ENCODE peak calls at places on chromosomes 3 and 15, in four cellular contexts. N, L, K and Y are unnamed samples.

GRCh38 chr15:96331141-96331941 is 841 bp downstream of the NR2F2 start:
- DNase-seq in K (peak; percentile 55), N (peak; percentile 46), L (no peak), Y (peak; percentile 56)

GRCh38 chr15:57481038-57481705 is 104.9 kb downstream of the CGNL1 start:
- DNase-seq in L (no peak), K (no peak), N (no peak), Y (no peak)

GRCh38 chr3:130939753-130940152 is 45.9 kb downstream of the ATP2C1 start:
- DNase-seq in K (no peak), L (no peak), N (no peak), Y (no peak)

GRCh38 chr3:133895208-133896001 is at the start of gene RAB6B:
- DNase-seq in N (peak; percentile 90), K (peak; percentile 94), L (no peak), Y (peak; percentile 55)

GRCh38 chr3:107235193-107235922 is 141.9 kb upstream of the CCDC54 start:
- DNase-seq in L (no peak), N (peak; percentile 29), K (peak; percentile 46), Y (no peak)

GRCh38 chr3:151290673-151291072 is 12.3 kb upstream of the P2RY14 start:
- DNase-seq in N (peak; percentile 9), L (no peak), K (peak; percentile 44), Y (no peak)

GRCh38 chr3:141240290-141241247 is 8.9 kb downstream of the PXYLP1 start:
- DNase-seq in K (peak; percentile 30), N (no peak), L (no peak), Y (no peak)

GRCh38 chr3:179504371-179504770 is 53.1 kb upstream of the GNB4 start:
- DNase-seq in L (no peak), K (no peak), N (no peak), Y (no peak)

GRCh38 chr15:101053261-101053660 is 134.1 kb downstream of the LRRK1 start:
- DNase-seq in N (no peak), K (no peak), L (no peak), Y (no peak)

GRCh38 chr3:24013843-24014242 is 68.8 kb downstream of the NR1D2 start:
- DNase-seq in N (no peak), L (no peak), K (no peak), Y (no peak)

GRCh38 chr15:73959012-73959581 is 32.8 kb downstream of the LOXL1 start:
- DNase-seq in N (no peak), L (no peak), K (no peak), Y (no peak)